ENCODE peak calls at places on chromosome 22, in five cellular contexts. X is hepatocyte, O is mesendoderm, B is PC-3, R is mesenchymal stem cell. F is an unnamed sample.

GRCh38 chr22:30420401-30421178 is 5.0 kb upstream of the MTFP1 start:
- DNase-seq in X (no peak), O (no peak), B (peak), R (peak), F (no peak)

GRCh38 chr22:28155808-28156207 is 236.8 kb upstream of the PITPNB start:
- DNase-seq in X (no peak), O (no peak), B (no peak), R (no peak), F (no peak)

GRCh38 chr22:23137468-23137867 is 4.3 kb downstream of the RSPH14 start:
- DNase-seq in X (no peak), O (no peak), B (no peak), R (no peak), F (no peak)

GRCh38 chr22:40345271-40345670 is 1.0 kb upstream of the ADSL start:
- DNase-seq in X (peak), O (no peak), B (peak), R (peak), F (no peak)

GRCh38 chr22:19496324-19496630 is 16.6 kb downstream of the CDC45 start:
- DNase-seq in X (no peak), O (no peak), B (no peak), R (no peak), F (no peak)

GRCh38 chr22:42820075-42820763 is 36.9 kb downstream of the ARFGAP3 start:
- DNase-seq in X (peak), O (peak), B (peak), R (peak), F (no peak)

GRCh38 chr22:18059991-18060390 is 17.8 kb upstream of the PEX26 start:
- DNase-seq in X (no peak), O (no peak), B (no peak), R (no peak), F (no peak)

GRCh38 chr22:32904044-32904443 is 102.5 kb downstream of the TIMP3 start:
- DNase-seq in X (peak), O (peak), B (peak), R (peak), F (no peak)

GRCh38 chr22:40107756-40108437 is 69.8 kb upstream of the TNRC6B start:
- DNase-seq in X (peak), O (peak), B (peak), R (peak), F (no peak)

GRCh38 chr22:31272522-31273446 is 19.5 kb downstream of the PIK3IP1 start:
- DNase-seq in X (peak), O (peak), B (peak), R (peak), F (no peak)

GRCh38 chr22:50665212-50665611 is 7.4 kb upstream of the SHANK3 start:
- DNase-seq in X (no peak), O (no peak), B (no peak), R (no peak), F (no peak)

GRCh38 chr22:33335611-33336279 is 277.6 kb upstream of the SYN3 start:
- DNase-seq in X (peak), O (no peak), B (no peak), R (no peak), F (no peak)

GRCh38 chr22:22366478-22366988 is 121.9 kb downstream of the VPREB1 start:
- DNase-seq in X (no peak), O (no peak), B (no peak), R (no peak), F (no peak)

GRCh38 chr22:24190159-24190540 is 8.9 kb downstream of the SUSD2 start:
- DNase-seq in X (no peak), O (no peak), B (no peak), R (no peak), F (no peak)

GRCh38 chr22:40270748-40271373 is 75.4 kb upstream of the ADSL start:
- DNase-seq in X (no peak), O (no peak), B (no peak), R (no peak), F (no peak)

GRCh38 chr22:18057568-18058209 is 20.1 kb upstream of the PEX26 start:
- DNase-seq in X (peak), O (no peak), B (peak), R (peak), F (peak)

GRCh38 chr22:22820626-22821025 is 67.0 kb upstream of the IGLL5 start:
- DNase-seq in X (no peak), O (no peak), B (no peak), R (no peak), F (no peak)

GRCh38 chr22:25057013-25057881 is 104.7 kb downstream of the KIAA1671 start:
- DNase-seq in X (peak), O (peak), B (peak), R (peak), F (no peak)

GRCh38 chr22:30806391-30806861 is 111.8 kb downstream of the OSBP2 start:
- DNase-seq in X (no peak), O (peak), B (peak), R (peak), F (no peak)

GRCh38 chr22:29259253-29259899 is 8.4 kb downstream of the RHBDD3 start:
- DNase-seq in X (no peak), O (peak), B (no peak), R (no peak), F (no peak)

GRCh38 chr22:39808087-39808486 is 85.5 kb downstream of the ENTHD1 start:
- DNase-seq in X (no peak), O (peak), B (peak), R (no peak), F (no peak)

GRCh38 chr22:17575151-17575550 is 11.9 kb downstream of the SLC25A18 start:
- DNase-seq in X (no peak), O (peak), B (no peak), R (no peak), F (no peak)

GRCh38 chr22:41366323-41367014 is 15.3 kb upstream of the TEF start:
- DNase-seq in X (no peak), O (no peak), B (no peak), R (no peak), F (no peak)

GRCh38 chr22:39928556-39929401 is 27.9 kb downstream of the GRAP2 start:
- DNase-seq in X (no peak), O (no peak), B (no peak), R (no peak), F (no peak)

GRCh38 chr22:22716136-22716535 is 71.7 kb downstream of the GGTLC2 start:
- DNase-seq in X (no peak), O (no peak), B (no peak), R (no peak), F (no peak)

GRCh38 chr22:21981874-21982273 is 713 bp downstream of the TOP3B start:
- DNase-seq in X (no peak), O (no peak), B (no peak), R (peak), F (no peak)

GRCh38 chr22:23200896-23201295 is 20.6 kb downstream of the BCR start:
- DNase-seq in X (no peak), O (no peak), B (no peak), R (no peak), F (no peak)

GRCh38 chr22:28674121-28674563 is 5.5 kb downstream of the TTC28 start:
- DNase-seq in X (no peak), O (no peak), B (peak), R (peak), F (peak)

GRCh38 chr22:29331213-29331612 is 15.7 kb upstream of the RASL10A start:
- DNase-seq in X (no peak), O (no peak), B (no peak), R (no peak), F (no peak)

GRCh38 chr22:28585324-28585723 is 94.3 kb downstream of the TTC28 start:
- DNase-seq in X (no peak), O (no peak), B (no peak), R (no peak), F (no peak)

GRCh38 chr22:41537203-41537602 is 7.1 kb downstream of the POLR3H start:
- DNase-seq in X (no peak), O (no peak), B (no peak), R (no peak), F (no peak)

GRCh38 chr22:29396126-29396525 is 7.8 kb upstream of the AP1B1 start:
- DNase-seq in X (no peak), O (no peak), B (no peak), R (no peak), F (no peak)

GRCh38 chr22:24091551-24092420 is 80.7 kb downstream of the CABIN1 start:
- DNase-seq in X (no peak), O (no peak), B (no peak), R (no peak), F (no peak)

GRCh38 chr22:19896665-19897355 is 42.1 kb upstream of the GNB1L start:
- DNase-seq in X (no peak), O (no peak), B (no peak), R (no peak), F (no peak)

GRCh38 chr22:50696799-50697561 is 24.4 kb downstream of the SHANK3 start:
- DNase-seq in X (peak), O (peak), B (peak), R (peak), F (no peak)

GRCh38 chr22:40479887-40480538 is 109.6 kb downstream of the SGSM3 start:
- DNase-seq in X (no peak), O (no peak), B (peak), R (no peak), F (no peak)

GRCh38 chr22:42069801-42070516 is 653 bp downstream of the NAGA start:
- DNase-seq in X (no peak), O (no peak), B (no peak), R (no peak), F (no peak)

GRCh38 chr22:24359452-24360120 is 67.8 kb upstream of the ADORA2A start:
- DNase-seq in X (no peak), O (no peak), B (no peak), R (peak), F (no peak)

DNA sequence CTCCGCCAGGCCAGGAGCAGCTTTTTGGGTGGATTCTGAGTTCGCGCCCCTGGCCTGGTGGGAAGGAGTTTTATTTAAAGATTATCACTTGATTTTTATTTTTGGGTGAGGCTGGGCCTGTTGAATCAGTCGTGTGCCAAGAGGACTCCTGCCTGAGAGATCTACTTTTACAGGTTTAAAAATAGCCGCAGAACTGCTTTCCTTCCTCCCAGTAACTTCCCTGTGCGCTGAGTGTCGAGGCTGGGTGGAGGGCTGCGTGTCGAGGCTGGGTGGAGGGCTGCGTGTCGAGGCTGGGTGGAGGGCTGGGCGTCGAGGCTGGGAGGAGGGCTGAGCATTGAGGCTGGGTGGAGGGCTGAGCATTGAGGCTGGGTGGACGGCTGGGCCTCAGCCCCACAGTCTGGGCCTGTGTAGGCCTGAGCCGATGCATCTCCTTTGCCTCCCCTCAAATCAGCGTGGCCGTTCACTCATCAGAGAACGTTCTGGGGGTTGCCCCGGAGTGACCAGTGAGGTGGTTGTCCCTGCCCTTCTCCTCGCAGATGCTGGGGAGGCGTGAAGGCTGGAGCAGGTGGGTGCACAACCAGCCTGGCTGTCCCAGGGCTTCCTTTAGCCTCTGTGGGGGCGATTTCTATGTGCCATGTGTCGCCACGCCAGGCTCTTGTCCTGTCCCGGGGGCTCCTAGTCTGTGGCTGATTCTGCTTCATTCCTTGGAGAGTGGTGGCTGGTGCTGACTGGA is 30.1 kb downstream of the GRAMD4 start:
- DNase-seq in X (no peak), O (no peak), B (no peak), R (no peak), F (no peak)
- H3K4me2 ChIP-seq in X (no peak), O (no peak), B (peak), R (no peak), F (no peak)

GRCh38 chr22:47191630-47192105 is 429.2 kb downstream of the TBC1D22A start:
- DNase-seq in X (no peak), O (no peak), B (no peak), R (no peak), F (no peak)

GRCh38 chr22:47190957-47191323 is 428.5 kb downstream of the TBC1D22A start:
- DNase-seq in X (no peak), O (no peak), B (no peak), R (no peak), F (no peak)

GRCh38 chr22:47193606-47194316 is 431.3 kb downstream of the TBC1D22A start:
- DNase-seq in X (no peak), O (no peak), B (no peak), R (no peak), F (no peak)

GRCh38 chr22:47192651-47193437 is 430.4 kb downstream of the TBC1D22A start:
- DNase-seq in X (no peak), O (no peak), B (peak), R (no peak), F (no peak)

GRCh38 chr22:47192106-47192650 is 429.7 kb downstream of the TBC1D22A start:
- DNase-seq in X (no peak), O (no peak), B (no peak), R (no peak), F (no peak)
- H3K4me2 ChIP-seq in X (no peak), O (no peak), B (no peak), R (no peak), F (no peak)

DNA sequence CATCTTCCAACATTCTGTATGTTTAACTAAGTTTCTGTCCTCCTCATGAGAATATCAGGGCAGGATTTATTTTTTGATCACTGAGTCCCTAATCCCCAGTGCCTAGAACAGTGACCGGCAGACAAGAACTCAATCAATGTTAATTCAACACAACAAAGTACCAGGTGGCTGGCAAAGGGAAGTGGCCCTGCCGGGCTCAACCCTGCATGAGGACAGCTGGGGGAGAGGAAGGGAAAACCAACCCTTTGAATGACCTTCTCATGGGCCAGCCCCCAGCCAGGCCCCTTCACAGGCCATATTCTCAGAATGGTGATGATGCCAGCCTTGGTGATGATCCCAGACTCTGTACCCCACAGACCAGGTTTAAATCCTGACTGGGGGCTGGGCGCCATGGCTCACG is 1.4 kb upstream of the MFNG start:
- DNase-seq in X (no peak), O (no peak), B (no peak), R (no peak), F (no peak)
- H3K4me2 ChIP-seq in X (no peak), O (no peak), B (no peak), R (no peak), F (no peak)

DNA sequence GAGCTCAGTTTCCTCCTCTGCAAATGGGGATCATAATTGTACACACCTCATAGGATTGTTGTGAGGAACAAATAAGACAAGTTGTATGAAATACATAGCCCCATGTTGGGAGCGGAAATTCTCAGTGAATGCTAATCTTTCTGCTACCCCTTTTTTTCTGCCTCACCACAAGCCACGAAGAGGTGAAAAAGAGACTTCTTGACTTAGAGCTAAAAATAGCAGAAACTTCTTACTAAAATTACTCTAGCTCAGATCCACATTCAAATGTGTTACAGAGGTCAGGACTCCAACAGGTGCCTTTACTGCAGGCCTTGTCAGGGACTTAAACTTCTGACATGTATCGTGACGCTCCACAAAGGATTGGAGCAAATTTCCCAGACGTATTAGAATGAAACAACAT is 128.6 kb downstream of the MIAT start:
- DNase-seq in X (no peak), O (no peak), B (no peak), R (no peak), F (peak)
- H3K4me2 ChIP-seq in X (no peak), O (no peak), B (no peak), R (no peak), F (peak)

DNA sequence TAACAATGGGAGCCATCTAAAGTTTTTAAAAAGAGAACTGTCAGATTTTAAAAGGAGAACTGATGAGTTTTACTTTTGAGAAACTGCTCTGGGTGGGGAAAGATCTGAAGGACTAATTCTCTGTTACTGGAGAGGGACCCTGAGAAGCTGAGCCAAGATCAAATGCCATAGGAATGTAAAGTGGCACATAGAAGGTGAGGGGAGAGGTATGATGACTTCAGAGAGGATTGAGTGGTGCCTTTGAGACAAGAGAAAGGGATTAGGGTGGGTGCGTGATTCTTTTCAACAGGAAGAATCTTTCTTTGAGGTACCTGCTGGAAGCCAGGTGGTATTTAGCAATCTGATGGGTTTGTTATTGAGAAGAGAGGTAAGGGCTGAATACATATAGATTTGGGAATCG is 9.0 kb downstream of the CRKL start:
- DNase-seq in X (no peak), O (peak), B (no peak), R (no peak), F (no peak)
- H3K4me2 ChIP-seq in X (no peak), O (no peak), B (no peak), R (no peak), F (peak)

DNA sequence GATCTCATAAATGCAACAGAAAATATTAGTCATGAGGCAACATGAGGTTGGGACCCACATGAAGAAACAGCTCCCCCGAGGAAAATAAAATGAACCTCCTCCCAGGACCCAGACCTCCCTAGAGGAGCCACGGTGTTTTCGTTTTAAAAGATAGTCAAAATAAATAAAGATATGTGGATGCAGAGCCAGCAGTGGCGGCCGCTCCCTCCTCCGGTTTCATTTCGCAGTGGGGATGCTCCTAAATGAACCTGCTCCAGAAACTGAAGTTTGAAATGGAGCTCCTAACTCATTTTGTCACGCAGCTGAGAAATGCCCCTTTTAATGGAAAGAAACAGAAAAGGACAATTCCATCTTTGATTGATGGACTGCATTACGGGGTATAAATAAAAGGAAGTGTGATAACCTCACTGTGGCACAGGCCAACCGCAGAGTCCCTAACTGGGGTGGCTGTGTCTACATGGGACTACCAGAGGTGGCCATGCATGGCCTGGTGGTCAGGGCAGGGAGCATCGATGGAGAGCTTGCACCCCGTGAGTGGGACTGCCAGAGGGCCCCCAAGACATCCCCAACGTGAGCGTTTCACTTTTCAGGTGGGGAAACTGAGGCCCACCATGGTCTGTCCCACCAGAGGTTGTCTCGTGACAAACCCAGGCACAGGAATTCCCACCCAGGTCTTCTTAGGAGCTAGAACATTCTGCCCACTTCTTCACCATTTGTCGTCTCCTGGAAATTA is 426.6 kb downstream of the BRD1 start:
- DNase-seq in X (no peak), O (no peak), B (no peak), R (no peak), F (no peak)
- H3K4me2 ChIP-seq in X (no peak), O (no peak), B (peak), R (no peak), F (no peak)

GRCh38 chr22:45235101-45235777 is 5.5 kb downstream of the KIAA0930 start:
- DNase-seq in X (no peak), O (no peak), B (no peak), R (no peak), F (peak)
- H3K4me2 ChIP-seq in X (no peak), O (no peak), B (no peak), R (no peak), F (peak)

GRCh38 chr22:46104881-46105493 is 45.3 kb upstream of the PPARA start:
- DNase-seq in X (no peak), O (no peak), B (no peak), R (no peak), F (no peak)
- H3K4me2 ChIP-seq in X (peak), O (no peak), B (no peak), R (no peak), F (no peak)

GRCh38 chr22:27089303-27089702 is 431.9 kb downstream of the MIAT start:
- DNase-seq in X (no peak), O (no peak), B (no peak), R (no peak), F (no peak)

GRCh38 chr22:27086080-27086479 is 428.7 kb downstream of the MIAT start:
- DNase-seq in X (no peak), O (no peak), B (no peak), R (no peak), F (no peak)

GRCh38 chr22:27088026-27088425 is 430.6 kb downstream of the MIAT start:
- DNase-seq in X (no peak), O (no peak), B (no peak), R (no peak), F (no peak)

GRCh38 chr22:27084130-27084529 is 426.7 kb downstream of the MIAT start:
- DNase-seq in X (no peak), O (no peak), B (no peak), R (no peak), F (no peak)

GRCh38 chr22:27086728-27087450 is 429.5 kb downstream of the MIAT start:
- DNase-seq in X (no peak), O (no peak), B (no peak), R (no peak), F (no peak)
- H3K4me2 ChIP-seq in X (no peak), O (no peak), B (no peak), R (no peak), F (no peak)

F was measured in GM12878.